ENCODE peak calls at places on chromosomes 2 and 18, in eight cellular contexts. D is AG08396; V is fibroblast of villous mesenchyme; M is stimulated activated CD8-positive, alpha-beta memory T cell treated with anti-CD3 and anti-CD28 coated beads, Interleukin-2, amount 100 ng/mL, for 48 hours; J is prostate gland; X is WTC11; H is ELR; L is type B pancreatic cell. W is an unnamed sample.

GRCh38 chr2:212027681-212028628 is 510.6 kb downstream of the ERBB4 start:
- DNase-seq in L (no peak), V (no peak), D (no peak), X (no peak), J (no peak), H (peak), M (no peak), W (peak)

GRCh38 chr2:26246818-26247217 is 2.1 kb downstream of the HADHB start:
- DNase-seq in L (no peak), V (peak), D (no peak), X (no peak), J (no peak), M (no peak), H (peak), W (peak)

GRCh38 chr18:36142751-36143150 is 13.1 kb downstream of the ELP2 start:
- DNase-seq in L (no peak), V (no peak), M (no peak), J (no peak), D (no peak), X (no peak), H (no peak), W (no peak)

GRCh38 chr2:129797489-129798300 is 181.8 kb upstream of the RAB6C start:
- DNase-seq in D (no peak), H (no peak), V (no peak), L (no peak), X (no peak), M (no peak), J (no peak), W (no peak)

GRCh38 chr2:219688560-219689445 is 61.4 kb downstream of the SLC4A3 start:
- DNase-seq in L (no peak), D (peak), V (peak), J (no peak), H (peak), M (no peak), X (no peak), W (peak)

GRCh38 chr2:112159454-112159921 is 21.3 kb downstream of the FBLN7 start:
- DNase-seq in H (no peak), M (no peak), J (no peak), V (no peak), D (no peak), X (no peak), L (no peak), W (no peak)

GRCh38 chr2:48250474-48250844 is 279.5 kb upstream of the STON1 start:
- DNase-seq in H (no peak), V (no peak), D (no peak), L (no peak), J (no peak), M (no peak), X (no peak), W (no peak)

GRCh38 chr18:57794951-57795728 is 8.0 kb downstream of the ATP8B1 start:
- DNase-seq in J (no peak), L (no peak), H (peak), D (no peak), X (no peak), M (no peak), V (no peak), W (no peak)

GRCh38 chr2:42810971-42811865 is 18.8 kb upstream of the HAAO start:
- DNase-seq in H (peak), D (peak), J (peak), X (peak), M (peak), L (no peak), V (peak), W (peak)

GRCh38 chr2:160432633-160433032 is 61.0 kb downstream of the RBMS1 start:
- DNase-seq in M (no peak), X (no peak), D (peak), V (peak), H (peak), L (no peak), J (no peak), W (peak)

GRCh38 chr2:217049931-217050330 is 190.1 kb upstream of the TNP1 start:
- DNase-seq in D (no peak), M (no peak), H (no peak), J (no peak), X (no peak), L (no peak), V (no peak), W (no peak)

GRCh38 chr2:105183555-105184323 is 57.8 kb upstream of the GPR45 start:
- DNase-seq in D (no peak), H (no peak), M (no peak), J (no peak), X (no peak), V (no peak), L (no peak), W (no peak)

GRCh38 chr2:7752291-7752690 is 835.1 kb downstream of the RNF144A start:
- DNase-seq in D (no peak), M (no peak), J (no peak), L (no peak), X (no peak), V (no peak), H (no peak), W (no peak)

GRCh38 chr2:207163053-207163814 is 2.5 kb downstream of the KLF7 start:
- DNase-seq in X (no peak), V (peak), J (peak), D (peak), L (no peak), M (no peak), H (peak), W (peak)

GRCh38 chr2:241485172-241485911 is 23.0 kb downstream of the STK25 start:
- DNase-seq in J (no peak), H (no peak), X (no peak), M (no peak), V (no peak), D (no peak), L (no peak), W (no peak)

GRCh38 chr2:206937519-206937918 is 1.8 kb upstream of the CPO start:
- DNase-seq in D (no peak), H (no peak), V (no peak), M (no peak), L (no peak), X (no peak), J (no peak), W (no peak)

GRCh38 chr18:293557-293956 is 25.7 kb upstream of the THOC1 start:
- DNase-seq in D (no peak), X (no peak), L (no peak), M (no peak), J (no peak), V (peak), H (peak), W (peak)

GRCh38 chr18:22547807-22548561 is 130.3 kb upstream of the CTAGE1 start:
- DNase-seq in V (peak), H (peak), M (no peak), D (no peak), J (no peak), X (no peak), L (no peak), W (no peak)

GRCh38 chr2:236319036-236319435 is 54.8 kb upstream of the ASB18 start:
- DNase-seq in D (no peak), V (no peak), J (no peak), L (no peak), H (no peak), M (no peak), X (no peak), W (no peak)

GRCh38 chr2:171272039-171272438 is 111.3 kb upstream of the TLK1 start:
- DNase-seq in L (no peak), V (peak), H (peak), D (peak), J (peak), X (no peak), M (no peak), W (peak)

GRCh38 chr2:72211777-72212515 is 64.3 kb upstream of the CYP26B1 start:
- DNase-seq in J (no peak), D (peak), M (no peak), L (no peak), V (no peak), X (no peak), H (no peak), W (no peak)

GRCh38 chr2:240403358-240404104 is 31.9 kb upstream of the GPC1 start:
- DNase-seq in J (no peak), D (no peak), L (peak), H (no peak), X (no peak), V (peak), M (no peak), W (no peak)

GRCh38 chr2:192128655-192129054 is 66.1 kb downstream of the TMEFF2 start:
- DNase-seq in M (no peak), X (no peak), L (no peak), H (no peak), V (no peak), D (no peak), J (no peak), W (no peak)

GRCh38 chr2:28656937-28657615 is 94.6 kb upstream of the PPP1CB start:
- DNase-seq in V (no peak), H (no peak), M (no peak), X (no peak), J (peak), D (no peak), L (no peak), W (no peak)

GRCh38 chr2:650343-651310 is 26.6 kb downstream of the TMEM18 start:
- DNase-seq in H (no peak), V (no peak), X (no peak), D (no peak), J (no peak), L (peak), M (no peak), W (no peak)

GRCh38 chr2:205660521-205661124 is 21.7 kb upstream of the NRP2 start:
- DNase-seq in V (peak), L (no peak), D (peak), X (no peak), H (peak), M (no peak), J (peak), W (peak)

GRCh38 chr2:241508240-241508509 is 209 bp downstream of the STK25 start:
- DNase-seq in J (peak), H (no peak), X (no peak), M (no peak), L (no peak), D (no peak), V (no peak), W (no peak)

GRCh38 chr2:44544991-44545390 is 183.2 kb downstream of the CAMKMT start:
- DNase-seq in M (no peak), D (no peak), V (no peak), L (no peak), H (no peak), X (no peak), J (no peak), W (no peak)

GRCh38 chr2:4502230-4502843 is 799.0 kb downstream of the DCDC2C start:
- DNase-seq in X (no peak), J (no peak), V (no peak), H (no peak), L (no peak), M (no peak), D (no peak), W (no peak)

GRCh38 chr2:239465017-239466001 is 64.5 kb upstream of the HDAC4 start:
- DNase-seq in J (no peak), H (peak), L (peak), M (no peak), D (peak), X (no peak), V (no peak), W (no peak)

GRCh38 chr2:439540-440465 is 151.9 kb upstream of the ALKAL2 start:
- DNase-seq in M (no peak), X (no peak), H (no peak), V (no peak), D (no peak), L (no peak), J (no peak), W (no peak)

GRCh38 chr2:1472350-1472749 is 59.1 kb downstream of the TPO start:
- DNase-seq in L (no peak), M (no peak), J (no peak), X (no peak), V (no peak), H (no peak), D (no peak), W (no peak)